ENCODE peak calls at places on chromosomes 12 and 14, in ten cellular contexts. P is stimulated activated CD4-positive, alpha-beta T cell treated with anti-CD3 and anti-CD28 coated beads, Interleukin-2, amount 100 ng/mL, for 48 hours; S is nephron progenitor cell; W is NCI-H1436; T is T-cell; X is stimulated activated CD8-positive, alpha-beta memory T cell treated with anti-CD3 and anti-CD28 coated beads, Interleukin-15, amount 100 ng/mL, for 4 hours; R is amygdala; J is NB4; Q is NCI-H1105 treated with DMSO at 0.1 percent for 48 hours; M is PC-3. O is an unnamed sample.

GRCh38 chr12:45076417-45077031 is 25.6 kb upstream of the DBX2 start:
- DNase-seq in P (no peak), S (peak; percentile 14), W (no peak), T (no peak), X (no peak), R (no peak), J (no peak), Q (no peak), M (no peak), O (no peak)

GRCh38 chr12:123389560-123390351 is 5.8 kb downstream of the KMT5A start:
- DNase-seq in P (no peak), S (peak; percentile 54), W (no peak), T (no peak), X (no peak), R (peak; percentile 17), J (peak; percentile 63), Q (no peak), M (peak; percentile 60), O (peak; percentile 46)

GRCh38 chr14:87810711-87811110 is 182.3 kb downstream of the GALC start:
- DNase-seq in P (no peak), S (no peak), W (no peak), T (no peak), X (no peak), R (no peak), J (no peak), Q (no peak), M (peak; percentile 18), O (peak; percentile 4)

GRCh38 chr12:19799216-19799615 is 359.9 kb downstream of the AEBP2 start:
- DNase-seq in P (no peak), S (no peak), W (no peak), T (no peak), X (no peak), R (no peak), J (no peak), Q (no peak), M (peak; percentile 73), O (peak; percentile 5)

GRCh38 chr12:91414147-91414546 is 231.5 kb upstream of the DCN start:
- DNase-seq in P (no peak), S (no peak), W (no peak), T (no peak), X (no peak), R (no peak), J (no peak), Q (no peak), M (no peak), O (no peak)

GRCh38 chr14:25841226-25841625 is 756.6 kb downstream of the NOVA1 start:
- DNase-seq in P (no peak), S (no peak), W (no peak), T (no peak), X (no peak), R (no peak), J (no peak), Q (no peak), M (no peak), O (no peak)

GRCh38 chr14:32076278-32077080 is 625 bp upstream of the ARHGAP5 start:
- DNase-seq in P (peak; percentile 79), S (peak; percentile 97), W (peak; percentile 95), T (peak; percentile 52), X (peak; percentile 51), R (peak; percentile 92), J (peak; percentile 80), Q (peak; percentile 96), M (peak; percentile 97), O (peak; percentile 93)

GRCh38 chr12:15212877-15213276 is 8.3 kb downstream of the RERG start:
- DNase-seq in P (no peak), S (no peak), W (peak; percentile 13), T (no peak), X (no peak), R (no peak), J (no peak), Q (peak; percentile 83), M (no peak), O (no peak)

GRCh38 chr14:69317780-69318179 is 57.8 kb downstream of the GALNT16 start:
- DNase-seq in P (no peak), S (no peak), W (no peak), T (no peak), X (no peak), R (no peak), J (no peak), Q (no peak), M (no peak), O (no peak)

GRCh38 chr12:4164591-4165558 is 108.7 kb upstream of the CCND2 start:
- DNase-seq in P (peak; percentile 57), S (peak; percentile 76), W (no peak), T (peak; percentile 38), X (peak; percentile 32), R (peak; percentile 14), J (peak; percentile 67), Q (peak; percentile 26), M (no peak), O (no peak)

GRCh38 chr14:69685217-69685616 is 73.8 kb downstream of the SUSD6 start:
- DNase-seq in P (peak; percentile 59), S (no peak), W (no peak), T (no peak), X (peak; percentile 63), R (no peak), J (no peak), Q (no peak), M (peak; percentile 77), O (peak; percentile 27)

GRCh38 chr12:571795-572531 is 91.3 kb downstream of the NINJ2 start:
- DNase-seq in P (no peak), S (no peak), W (no peak), T (no peak), X (no peak), R (no peak), J (peak; percentile 34), Q (no peak), M (peak; percentile 32), O (peak; percentile 90)

GRCh38 chr12:10562306-10562933 is 51.0 kb downstream of the MAGOHB start:
- DNase-seq in P (no peak), S (no peak), W (peak; percentile 4), T (no peak), X (no peak), R (no peak), J (peak; percentile 63), Q (peak; percentile 61), M (peak; percentile 87), O (peak; percentile 65)

GRCh38 chr12:48946206-48946605 is 11.1 kb downstream of the ARF3 start:
- DNase-seq in P (no peak), S (no peak), W (no peak), T (no peak), X (no peak), R (no peak), J (no peak), Q (peak; percentile 45), M (no peak), O (no peak)

GRCh38 chr12:76866726-76867125 is 12.1 kb downstream of the CSRP2 start:
- DNase-seq in P (no peak), S (peak; percentile 36), W (no peak), T (no peak), X (no peak), R (no peak), J (no peak), Q (no peak), M (no peak), O (no peak)

GRCh38 chr14:100052819-100053218 is 12.4 kb upstream of the EVL start:
- DNase-seq in P (no peak), S (no peak), W (no peak), T (no peak), X (no peak), R (no peak), J (no peak), Q (no peak), M (no peak), O (no peak)

GRCh38 chr12:95633049-95633545 is 81.8 kb upstream of the USP44 start:
- DNase-seq in P (no peak), S (no peak), W (no peak), T (no peak), X (no peak), R (no peak), J (peak; percentile 59), Q (no peak), M (peak; percentile 98), O (peak; percentile 89)

GRCh38 chr14:39232554-39233415 is 930 bp upstream of the MIA2 start:
- DNase-seq in P (no peak), S (no peak), W (no peak), T (no peak), X (no peak), R (no peak), J (peak; percentile 74), Q (no peak), M (no peak), O (no peak)

GRCh38 chr14:68977741-68978549 is 1.2 kb downstream of the ACTN1 start:
- DNase-seq in P (peak; percentile 34), S (peak; percentile 69), W (peak; percentile 9), T (no peak), X (no peak), R (no peak), J (peak; percentile 94), Q (peak; percentile 31), M (peak; percentile 95), O (peak; percentile 87)

GRCh38 chr12:111238075-111238734 is 130.7 kb downstream of the PHETA1 start:
- DNase-seq in P (no peak), S (no peak), W (peak; percentile 24), T (no peak), X (no peak), R (no peak), J (no peak), Q (peak; percentile 34), M (peak; percentile 34), O (no peak)